ENCODE peak calls at places on chromosomes 5 and 9, in eight cellular contexts. N is H1, B is GM23248, Z is thyroid gland, Y is fibroblast of pulmonary artery, P is lung, W is uterus, U is tibial nerve. R is an unnamed sample.

GRCh38 chr9:86892576-86892975 is 54.7 kb downstream of the GAS1 start:
- DNase-seq in N (no peak), B (no peak), Z (no peak), Y (peak; percentile 37), P (no peak), W (no peak), U (no peak), R (no peak)

GRCh38 chr5:153573326-153574033 is 83.0 kb downstream of the GRIA1 start:
- DNase-seq in N (no peak), B (peak; percentile 42), Z (peak; percentile 40), Y (no peak), P (peak; percentile 66), W (no peak), U (no peak), R (no peak)

GRCh38 chr5:161691911-161692310 is 6.4 kb downstream of the GABRA6 start:
- DNase-seq in N (no peak), B (no peak), Z (no peak), Y (no peak), P (no peak), W (no peak), U (no peak), R (no peak)

GRCh38 chr5:94180761-94181160 is 437.6 kb downstream of the KIAA0825 start:
- DNase-seq in N (no peak), B (no peak), Z (no peak), Y (no peak), P (no peak), W (no peak), U (no peak), R (no peak)

GRCh38 chr9:101029300-101030021 is 934 bp downstream of the PLPPR1 start:
- DNase-seq in N (no peak), B (no peak), Z (no peak), Y (no peak), P (no peak), W (no peak), U (no peak), R (no peak)

GRCh38 chr5:72955143-72955767 is 586 bp upstream of the FCHO2 start:
- DNase-seq in N (no peak), B (no peak), Z (no peak), Y (peak; percentile 80), P (peak; percentile 83), W (no peak), U (no peak), R (no peak)

GRCh38 chr5:116788851-116789403 is 214.3 kb upstream of the SEMA6A start:
- DNase-seq in N (no peak), B (no peak), Z (no peak), Y (no peak), P (no peak), W (no peak), U (no peak), R (no peak)

GRCh38 chr5:38790891-38791290 is 54.9 kb upstream of the OSMR start:
- DNase-seq in N (no peak), B (no peak), Z (no peak), Y (no peak), P (no peak), W (no peak), U (no peak), R (no peak)

GRCh38 chr5:152177626-152178349 is 227.3 kb downstream of the NMUR2 start:
- DNase-seq in N (no peak), B (no peak), Z (no peak), Y (no peak), P (no peak), W (no peak), U (no peak), R (no peak)

GRCh38 chr5:139862803-139863202 is 67.2 kb downstream of the PSD2 start:
- DNase-seq in N (no peak), B (no peak), Z (no peak), Y (no peak), P (no peak), W (no peak), U (no peak), R (no peak)

GRCh38 chr5:126624534-126624933 is 23.8 kb downstream of the PHAX start:
- DNase-seq in N (no peak), B (peak; percentile 97), Z (no peak), Y (peak; percentile 85), P (no peak), W (no peak), U (no peak), R (no peak)

GRCh38 chr9:133906218-133906617 is 85.9 kb downstream of the VAV2 start:
- DNase-seq in N (no peak), B (no peak), Z (no peak), Y (no peak), P (no peak), W (no peak), U (no peak), R (no peak)

GRCh38 chr5:54844905-54845566 is 140.4 kb downstream of the ESM1 start:
- DNase-seq in N (no peak), B (peak; percentile 56), Z (no peak), Y (peak; percentile 83), P (no peak), W (no peak), U (no peak), R (no peak)

GRCh38 chr9:111891910-111892499 is 4.6 kb upstream of the UGCG start:
- DNase-seq in N (no peak), B (no peak), Z (peak; percentile 25), Y (no peak), P (no peak), W (no peak), U (no peak), R (no peak)
- H3K4me3 ChIP-seq in N (no peak overlapping the region), B (no peak overlapping the region), Z (no peak overlapping the region), Y (no peak overlapping the region), P (no peak overlapping the region), W (no peak overlapping the region), U (no peak overlapping the region), R (no peak overlapping the region)

GRCh38 chr9:112884721-112885120 is 6.0 kb downstream of the SLC46A2 start:
- DNase-seq in N (no peak), B (no peak), Z (no peak), Y (no peak), P (no peak), W (no peak), U (no peak), R (no peak)

GRCh38 chr9:112886351-112886750 is 4.3 kb downstream of the SLC46A2 start:
- DNase-seq in N (no peak), B (no peak), Z (no peak), Y (no peak), P (no peak), W (no peak), U (no peak), R (no peak)

GRCh38 chr9:112881366-112881765 is 9.3 kb downstream of the SLC46A2 start:
- DNase-seq in N (no peak), B (peak; percentile 92), Z (no peak), Y (peak; percentile 33), P (no peak), W (no peak), U (no peak), R (no peak)

GRCh38 chr9:112885324-112885723 is 5.4 kb downstream of the SLC46A2 start:
- DNase-seq in N (no peak), B (no peak), Z (no peak), Y (no peak), P (no peak), W (no peak), U (no peak), R (no peak)

DNA sequence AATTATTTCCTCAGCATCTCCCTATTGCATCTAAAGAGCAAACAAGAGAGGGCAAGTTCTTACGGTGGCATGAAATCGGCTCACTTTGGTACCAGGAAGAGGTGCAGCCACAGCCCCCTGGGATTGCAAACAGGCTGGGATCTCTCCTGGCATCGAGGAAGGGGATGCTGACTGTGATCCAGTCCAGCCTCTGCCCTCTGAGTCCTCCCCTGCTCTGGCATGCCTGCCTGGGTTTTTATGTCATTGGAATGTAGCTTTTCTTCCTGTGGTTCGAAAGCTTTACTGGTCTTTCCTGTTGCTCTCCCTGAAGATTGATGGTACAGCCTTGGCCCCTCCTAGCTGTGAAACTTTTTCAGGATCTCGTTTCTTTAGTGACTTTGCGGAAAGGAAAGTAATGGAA is 6.6 kb downstream of the SLC46A2 start:
- DNase-seq in N (no peak), B (peak; percentile 50), Z (no peak), Y (peak; percentile 38), P (no peak), W (no peak), U (no peak), R (no peak)
- H3K4me3 ChIP-seq in N (no peak overlapping the region), B (no peak overlapping the region), Z (no peak overlapping the region), Y (no peak overlapping the region), P (no peak overlapping the region), W (no peak overlapping the region), U (no peak overlapping the region), R (no peak overlapping the region)

GRCh38 chr5:59296317-59297264 is 596.9 kb downstream of the PDE4D start:
- DNase-seq in N (no peak), B (peak; percentile 64), Z (no peak), Y (peak; percentile 48), P (no peak), W (no peak), U (no peak), R (no peak)
- H3K4me3 ChIP-seq in N (no peak overlapping the region), B (peak overlapping the region; percentile 73), Z (no peak overlapping the region), Y (peak overlapping the region; percentile 49), P (no peak overlapping the region), W (peak overlapping the region; percentile 30), U (peak overlapping the region; percentile 2), R (no peak overlapping the region)

GRCh38 chr5:125152461-125153189 is 406.2 kb upstream of the ZNF608 start:
- DNase-seq in N (no peak), B (no peak), Z (no peak), Y (no peak), P (no peak), W (no peak), U (no peak), R (no peak)

GRCh38 chr5:125149503-125149902 is 403.1 kb upstream of the ZNF608 start:
- DNase-seq in N (no peak), B (no peak), Z (no peak), Y (no peak), P (no peak), W (no peak), U (no peak), R (no peak)

GRCh38 chr5:125152036-125152435 is 405.6 kb upstream of the ZNF608 start:
- DNase-seq in N (no peak), B (no peak), Z (no peak), Y (no peak), P (no peak), W (no peak), U (no peak), R (no peak)

GRCh38 chr5:125153231-125153630 is 406.8 kb upstream of the ZNF608 start:
- DNase-seq in N (no peak), B (no peak), Z (no peak), Y (no peak), P (no peak), W (no peak), U (no peak), R (no peak)

DNA sequence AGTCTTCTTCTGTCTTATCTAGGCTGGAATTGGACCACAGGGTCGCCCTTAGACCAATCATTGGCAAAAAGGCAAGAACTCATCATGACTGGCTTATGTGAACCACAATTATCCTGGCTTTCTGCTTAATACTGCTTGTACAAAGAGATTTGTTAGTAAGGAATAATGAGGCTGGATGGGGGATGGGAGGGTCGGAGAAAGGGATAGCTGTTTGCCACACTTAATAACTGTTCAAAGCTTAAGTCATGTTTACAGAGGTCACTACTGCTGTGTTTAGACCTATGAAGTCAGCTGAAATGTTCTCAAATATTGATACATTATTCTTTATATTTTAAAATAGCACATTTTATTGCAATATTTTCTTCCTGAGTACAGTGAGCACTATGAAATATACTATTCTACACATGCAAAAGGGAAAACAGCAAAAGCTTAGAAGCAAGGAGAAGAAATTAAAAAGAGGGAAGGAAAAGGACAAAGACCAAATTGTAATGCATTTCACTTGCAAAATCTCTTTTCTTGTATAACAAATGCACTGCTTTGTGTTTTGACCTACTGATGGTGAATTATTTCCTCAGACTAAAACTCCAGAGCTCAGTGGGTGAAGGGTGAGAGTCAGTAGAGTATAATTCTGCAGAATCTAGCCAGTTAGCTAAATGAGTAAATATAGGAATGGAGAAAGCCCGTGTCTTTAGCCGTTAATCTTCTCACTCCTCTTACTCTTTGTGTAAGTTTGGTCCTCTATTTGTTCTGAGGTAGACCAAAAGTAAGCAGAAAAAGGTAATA is 404.9 kb upstream of the ZNF608 start:
- DNase-seq in N (no peak), B (no peak), Z (no peak), Y (no peak), P (no peak), W (no peak), U (no peak), R (no peak)
- H3K4me3 ChIP-seq in N (no peak overlapping the region), B (no peak overlapping the region), Z (no peak overlapping the region), Y (no peak overlapping the region), P (no peak overlapping the region), W (no peak overlapping the region), U (no peak overlapping the region), R (no peak overlapping the region)

R was measured in GM06990.